ENCODE peak calls at places on chromosome 21, in four cellular contexts. J is HepG2, C is H1, Y is K562. Q is an unnamed sample.

GRCh38 chr21:23452384-23453083 is 2154.7 kb downstream of the MRPL39 start:
- DNase-seq in J (no peak), Y (no peak), C (peak; percentile 54), Q (no peak)

GRCh38 chr21:22201142-22201541 is 1202.9 kb downstream of the NCAM2 start:
- DNase-seq in J (no peak), C (no peak), Y (no peak), Q (no peak)

GRCh38 chr21:38556390-38556789 is 58.1 kb upstream of the ERG start:
- DNase-seq in J (no peak), C (no peak), Y (no peak), Q (no peak)

GRCh38 chr21:46368533-46369285 is 44.8 kb downstream of the PCNT start:
- DNase-seq in Y (no peak), C (no peak), J (no peak), Q (peak; percentile 65)

GRCh38 chr21:26966360-26966977 is 419 bp downstream of the ADAMTS5 start:
- DNase-seq in C (no peak), Y (no peak), J (no peak), Q (no peak)

GRCh38 chr21:44391345-44392091 is 38.1 kb downstream of the TRPM2 start:
- DNase-seq in J (no peak), C (no peak), Y (no peak), Q (no peak)

GRCh38 chr21:18244721-18245486 is at the start of gene CHODL:
- DNase-seq in J (no peak), Y (no peak), C (no peak), Q (no peak)

GRCh38 chr21:38434913-38435533 is 63.3 kb downstream of the ERG start:
- DNase-seq in C (no peak), Y (no peak), J (no peak), Q (no peak)

DNA sequence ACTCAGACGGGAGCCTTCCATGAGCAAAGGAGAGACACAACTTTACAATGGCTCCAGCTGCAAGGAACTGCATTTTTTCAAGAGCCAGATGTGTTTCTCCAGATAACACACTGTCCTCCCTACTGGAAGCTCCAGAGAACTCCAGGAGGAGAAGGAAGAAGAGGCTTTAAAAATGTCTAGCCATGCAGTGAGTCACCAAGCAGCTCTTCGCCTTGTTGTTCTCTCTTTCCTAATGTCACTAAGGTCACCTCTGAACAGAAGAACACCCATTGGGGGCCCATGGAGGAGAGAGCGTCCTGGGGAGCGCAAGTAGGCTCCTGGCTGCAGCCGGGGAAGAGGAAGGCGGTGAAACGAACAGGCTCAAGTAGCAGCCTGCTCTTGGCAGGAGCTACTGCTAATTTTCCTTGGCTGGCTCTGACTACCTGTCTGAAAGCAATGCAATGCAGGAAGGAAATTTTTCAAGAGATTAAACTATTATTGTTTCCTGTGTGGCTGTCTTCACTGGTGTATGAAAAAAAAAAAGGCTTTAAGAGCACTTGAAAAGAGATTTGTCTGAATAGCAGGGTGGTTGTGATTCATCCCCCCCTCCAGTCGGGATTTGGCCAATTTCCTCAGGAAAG is 321.9 kb downstream of the SETD4 start:
- DNase-seq in J (no peak), C (no peak), Y (no peak), Q (no peak)
- TF ChIP-seq CHD2 in J (no peak), C (no peak), Y (no peak), Q (no peak)

GRCh38 chr21:36694593-36695282 is 4.2 kb upstream of the SIM2 start:
- DNase-seq in C (no peak), J (no peak), Y (no peak), Q (no peak)

GRCh38 chr21:36692125-36692843 is 6.6 kb upstream of the SIM2 start:
- DNase-seq in C (no peak), Y (no peak), J (no peak), Q (no peak)

GRCh38 chr21:36694041-36694515 is 4.8 kb upstream of the SIM2 start:
- DNase-seq in C (no peak), Y (no peak), J (no peak), Q (no peak)

GRCh38 chr21:36692844-36693143 is 6.1 kb upstream of the SIM2 start:
- DNase-seq in Y (no peak), C (no peak), J (no peak), Q (no peak)

DNA sequence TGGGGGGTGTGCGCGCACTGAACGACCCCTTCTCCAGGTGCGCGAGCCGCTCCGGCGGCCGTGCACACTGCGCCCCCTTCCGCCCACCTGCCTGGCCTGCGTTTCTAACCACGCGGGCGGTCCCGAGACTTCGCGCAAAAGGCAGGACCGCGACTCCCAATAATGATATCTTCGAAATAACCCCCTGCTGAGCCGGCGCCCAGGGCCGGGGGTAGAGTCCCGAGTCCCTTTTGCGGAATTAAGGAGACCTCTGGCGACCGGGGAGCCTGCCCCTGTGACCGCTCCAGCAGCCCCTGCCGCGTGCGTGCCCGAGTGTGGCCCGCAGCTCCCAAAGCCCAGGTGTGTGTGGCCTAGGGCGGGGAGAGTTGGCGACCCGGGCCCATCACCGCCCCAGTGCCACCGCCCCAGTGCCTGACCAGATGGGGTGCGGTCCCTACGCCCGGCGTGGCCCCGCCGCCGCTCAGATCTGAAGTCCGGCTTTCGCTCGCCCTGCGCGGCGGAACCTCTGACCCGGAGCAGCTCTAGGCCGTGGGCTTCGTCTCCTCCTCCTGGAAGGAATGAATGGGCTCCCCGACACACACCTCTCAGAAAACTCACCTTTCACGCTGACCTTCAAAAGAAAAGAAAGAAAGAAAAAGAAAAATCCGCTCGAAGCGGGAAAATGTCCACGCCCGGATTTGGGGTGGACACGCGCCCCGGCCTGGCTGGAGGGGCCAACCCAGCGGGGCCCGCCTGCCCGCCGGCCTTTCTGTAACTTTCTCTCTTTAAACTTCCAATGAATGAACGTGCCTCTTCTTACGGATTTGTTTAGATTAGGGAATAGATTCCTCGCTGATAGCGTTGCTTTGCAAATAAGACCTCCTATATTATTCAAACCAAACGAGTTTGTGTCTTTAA is 5.5 kb upstream of the SIM2 start:
- DNase-seq in Y (no peak), C (no peak), J (no peak), Q (no peak)
- TF ChIP-seq EZH2 in Y (no peak), C (peak; percentile 88), J (no peak), Q (no peak)

DNA sequence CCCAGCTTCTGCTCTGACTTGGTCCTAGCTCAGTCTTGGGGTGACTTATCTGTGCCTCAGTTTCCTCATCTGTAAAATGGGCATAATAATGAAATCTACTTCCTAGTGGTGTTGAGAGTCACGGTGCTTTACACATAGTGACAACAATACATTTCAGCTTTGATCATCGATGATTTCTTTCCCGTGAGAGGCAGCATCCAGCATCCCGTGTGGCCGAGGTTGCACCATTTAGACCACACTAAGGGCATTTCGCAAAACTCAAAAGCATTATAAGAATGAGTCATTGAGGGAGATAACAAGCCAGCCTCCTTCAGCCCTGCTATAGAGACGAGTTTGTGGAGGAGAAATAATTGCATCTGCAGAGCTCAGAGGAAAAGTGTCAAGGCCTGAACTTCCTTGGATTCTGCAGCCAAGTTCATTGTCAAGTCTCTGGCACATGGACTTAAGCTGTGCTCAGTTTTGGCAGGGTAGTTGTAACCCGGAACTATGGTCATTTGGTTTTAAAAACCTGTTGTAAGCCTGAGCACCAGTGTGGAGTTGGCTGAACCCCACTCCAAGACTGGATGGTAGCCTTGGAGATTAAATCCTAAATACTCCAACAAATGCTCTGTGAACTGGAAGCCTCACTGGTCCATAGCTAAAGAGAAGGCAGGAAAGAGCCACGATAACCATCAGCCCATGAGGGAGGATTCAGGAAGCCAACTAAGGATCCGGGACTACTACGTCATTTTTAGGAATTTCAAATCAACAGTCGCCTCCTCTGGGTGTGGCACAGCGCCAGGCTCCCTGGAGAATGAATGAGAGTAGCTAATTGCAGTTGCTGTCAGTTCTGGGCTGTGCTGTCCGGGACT is 64.2 kb downstream of the TCP10L start:
- DNase-seq in J (no peak), C (no peak), Y (no peak), Q (no peak)
- TF ChIP-seq CHD2 in J (no peak), C (no peak), Y (no peak), Q (no peak)

DNA sequence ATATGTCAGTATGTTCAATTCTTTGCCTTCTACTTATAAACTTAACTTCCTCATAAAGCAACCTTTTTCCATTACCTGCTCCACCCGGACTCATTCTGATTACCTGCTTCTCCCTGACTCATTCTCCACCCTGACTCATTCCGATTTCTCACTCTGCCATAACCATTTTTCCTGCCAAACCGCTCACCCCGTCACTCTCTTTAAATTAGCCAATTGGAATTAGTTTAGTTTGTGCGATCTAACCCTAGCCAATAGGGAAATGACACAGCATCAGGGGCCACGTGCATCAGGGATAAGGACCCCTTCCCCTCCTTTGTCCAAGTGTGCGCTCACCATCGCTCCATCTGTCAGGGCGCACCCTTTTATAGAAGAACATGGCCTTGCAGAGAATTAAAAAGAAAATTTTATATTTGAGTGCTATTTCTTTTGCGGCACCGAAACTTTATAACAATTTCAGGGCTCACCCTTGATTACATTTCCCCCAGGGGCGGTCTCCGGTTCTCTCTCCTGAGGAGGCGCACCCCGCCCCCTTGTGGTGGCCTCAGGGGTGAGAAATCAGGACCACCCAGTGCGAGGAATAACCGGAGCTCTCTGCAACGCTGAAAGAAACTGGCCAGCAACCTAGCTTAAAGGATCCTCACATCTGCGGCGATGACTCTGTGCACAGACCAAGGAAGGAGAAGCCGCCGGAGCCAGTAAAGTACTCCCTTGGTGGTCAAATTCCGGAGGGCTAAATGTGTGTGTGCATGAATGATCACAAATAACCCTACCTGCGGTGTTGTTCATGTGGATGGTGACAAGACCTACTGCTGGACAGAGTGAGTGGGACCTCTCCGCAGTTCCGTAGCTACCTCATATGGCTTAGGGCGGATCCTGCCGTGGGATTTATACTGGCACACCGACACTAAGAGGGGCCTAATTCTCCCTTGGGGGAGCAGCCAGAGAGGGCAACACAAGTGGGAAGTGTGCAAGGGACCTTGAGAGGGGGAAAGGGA is 30.3 kb upstream of the CBR3 start:
- DNase-seq in J (no peak), Y (peak; percentile 40), C (peak; percentile 51), Q (no peak)
- TF ChIP-seq EZH2 in J (no peak), Y (no peak), C (no peak), Q (no peak)